ENCODE peak calls at places on chromosomes 3 and 15, in four cellular contexts. G is GM12878, K is SK-N-SH, Q is K562. R is an unnamed sample.

GRCh38 chr3:139534444-139534812 is 5.1 kb downstream of the RBP1 start:
- DNase-seq in G (no peak), K (no peak), Q (no peak), R (no peak)

GRCh38 chr3:81823882-81824395 is 62.5 kb upstream of the GBE1 start:
- DNase-seq in Q (no peak), G (peak; percentile 59), K (no peak), R (no peak)

GRCh38 chr3:159765860-159766294 is 222.8 kb upstream of the IL12A start:
- DNase-seq in Q (no peak), K (peak; percentile 66), G (no peak), R (no peak)

GRCh38 chr3:24519368-24520100 is 24.9 kb upstream of the THRB start:
- DNase-seq in G (peak; percentile 7), Q (peak; percentile 25), K (no peak), R (no peak)

GRCh38 chr3:187783098-187783497 is 37.8 kb upstream of the BCL6 start:
- DNase-seq in G (no peak), Q (no peak), K (no peak), R (no peak)

GRCh38 chr3:99859855-99860254 is 42.2 kb downstream of the CMSS1 start:
- DNase-seq in K (peak; percentile 19), G (no peak), Q (no peak), R (peak; percentile 36)

GRCh38 chr3:189629803-189630455 is 1.3 kb upstream of the TP63 start:
- DNase-seq in Q (no peak), K (no peak), G (no peak), R (no peak)

GRCh38 chr3:41202834-41203345 is 3.6 kb downstream of the CTNNB1 start:
- DNase-seq in K (peak; percentile 49), G (no peak), Q (no peak), R (no peak)

GRCh38 chr15:47718474-47719440 is 1.5 kb downstream of the SEMA6D start:
- DNase-seq in Q (no peak), K (peak; percentile 56), G (no peak), R (no peak)

GRCh38 chr3:63462732-63463131 is 184.6 kb downstream of the SYNPR start:
- DNase-seq in Q (no peak), G (no peak), K (no peak), R (no peak)

GRCh38 chr3:7487763-7488162 is 626.8 kb downstream of the GRM7 start:
- DNase-seq in G (no peak), Q (no peak), K (no peak), R (peak; percentile 7)

GRCh38 chr15:62125763-62126162 is 39.3 kb downstream of the C2CD4B start:
- DNase-seq in Q (peak; percentile 19), K (peak; percentile 36), G (no peak), R (peak; percentile 74)

GRCh38 chr15:61038387-61038786 is 190.7 kb downstream of the RORA start:
- DNase-seq in Q (no peak), G (no peak), K (peak; percentile 13), R (no peak)

GRCh38 chr3:145767909-145768308 is 393.1 kb downstream of the PLOD2 start:
- DNase-seq in K (no peak), G (no peak), Q (no peak), R (no peak)

GRCh38 chr15:50210462-50211264 is 28.7 kb downstream of the SLC27A2 start:
- DNase-seq in K (no peak), Q (no peak), G (no peak), R (no peak)

GRCh38 chr3:152964901-152965609 is 130.1 kb downstream of the P2RY1 start:
- DNase-seq in K (no peak), G (no peak), Q (no peak), R (no peak)

GRCh38 chr3:69084326-69084667 is 440 bp upstream of the ARL6IP5 start:
- DNase-seq in G (no peak), Q (no peak), K (peak; percentile 20), R (no peak)

GRCh38 chr3:124261301-124261700 is 269.4 kb upstream of the ROPN1 start:
- DNase-seq in K (no peak), G (no peak), Q (no peak), R (no peak)

GRCh38 chr15:71760852-71761251 is 49.5 kb upstream of the NR2E3 start:
- DNase-seq in G (no peak), Q (no peak), K (no peak), R (no peak)

DNA sequence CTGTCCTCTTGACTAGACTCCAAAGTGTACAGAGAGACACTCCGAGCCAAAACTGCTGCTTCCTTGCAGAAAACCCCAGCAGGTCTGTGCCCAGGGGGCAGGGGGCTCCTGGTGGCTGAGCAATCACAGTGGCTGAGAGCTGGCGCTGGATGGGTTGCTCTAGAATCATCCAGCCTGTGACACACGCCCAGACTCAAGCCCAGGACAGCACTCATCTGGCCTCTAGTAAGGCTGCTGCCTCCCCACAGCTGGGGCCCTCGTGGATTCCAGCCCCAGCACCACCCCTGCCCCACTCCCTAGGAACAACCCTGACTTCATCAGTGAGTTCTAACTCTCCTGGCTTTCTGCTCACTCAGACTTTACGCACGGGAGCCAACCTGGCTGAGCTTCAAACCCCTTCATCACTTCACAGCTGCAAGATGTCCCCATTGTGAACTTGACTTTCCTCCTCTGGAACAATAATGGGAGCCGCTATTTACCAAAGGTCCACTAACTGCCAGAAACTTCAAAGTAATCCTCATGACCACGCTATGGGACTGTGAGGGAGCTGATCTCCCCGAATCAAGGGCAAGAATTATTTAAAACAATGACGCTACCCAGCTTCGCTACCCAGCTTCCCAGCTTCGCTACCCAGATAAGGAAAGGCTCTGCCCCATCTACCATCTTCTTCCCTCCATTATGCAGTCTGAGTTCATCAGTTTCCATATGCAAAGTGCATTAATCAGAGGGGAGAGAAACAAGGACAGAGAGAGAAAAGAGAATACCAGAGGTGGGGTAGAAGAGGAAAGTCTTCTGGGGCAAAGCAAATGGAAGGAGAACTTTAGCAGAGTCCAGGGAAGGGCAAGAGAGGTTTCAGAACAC is 70.8 kb upstream of the SPATA12 start:
- DNase-seq in Q (no peak), K (no peak), G (no peak), R (no peak)
- TF ChIP-seq EP300 in Q (no peak), K (no peak), G (no peak), R (no peak)

GRCh38 chr3:71345429-71346027 is 238.0 kb downstream of the FOXP1 start:
- DNase-seq in Q (no peak), K (no peak), G (no peak), R (no peak)
- TF ChIP-seq RCOR1 in Q (no peak), K (no peak), G (no peak), R (no peak)

DNA sequence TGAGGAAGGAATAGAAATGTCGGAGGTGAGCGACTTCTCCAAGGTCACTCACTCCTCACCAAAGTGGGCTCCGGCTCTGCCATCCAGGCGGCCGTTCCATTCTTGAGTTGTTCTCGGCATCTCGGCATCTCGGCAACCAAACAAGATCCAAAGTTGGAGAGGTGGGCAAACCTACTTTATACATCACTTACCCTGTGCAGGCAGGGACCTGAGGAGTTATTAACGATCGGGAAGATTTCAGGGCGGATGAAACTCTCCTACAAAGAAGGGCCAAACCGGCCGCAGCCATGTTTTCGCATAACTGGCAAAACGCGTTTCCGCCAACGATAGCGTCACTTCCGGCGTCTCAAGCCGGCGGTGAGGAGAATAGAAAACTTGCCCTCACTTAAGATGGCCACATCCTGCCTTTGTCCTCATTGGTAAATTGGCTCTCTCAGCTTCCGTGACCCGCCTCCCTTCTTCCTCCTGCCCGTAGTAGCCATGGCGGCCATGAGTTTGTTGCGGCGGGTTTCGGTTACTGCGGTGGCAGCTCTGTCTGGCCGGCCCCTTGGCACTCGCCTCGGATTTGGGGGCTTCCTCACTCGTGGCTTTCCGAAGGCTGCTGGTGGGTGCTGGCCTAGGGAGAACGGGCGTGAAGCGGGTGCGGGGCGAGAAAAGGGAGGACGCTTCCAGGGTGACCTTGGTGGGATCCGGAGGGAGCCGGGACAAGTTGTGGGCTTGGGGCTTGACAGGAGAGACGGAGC is at the start of the genes MRPL47 and NDUFB5:
- DNase-seq in Q (peak; percentile 87), G (peak; percentile 90), K (peak; percentile 89), R (peak; percentile 94)
- TF ChIP-seq EP300 in Q (peak; percentile 35), G (no peak), K (no peak), R (no peak)

GRCh38 chr15:34753236-34753894 is 1.4 kb downstream of the GJD2 start:
- DNase-seq in Q (peak; percentile 54), K (no peak), G (no peak), R (no peak)
- TF ChIP-seq RCOR1 in Q (no peak), K (no peak), G (no peak), R (no peak)

DNA sequence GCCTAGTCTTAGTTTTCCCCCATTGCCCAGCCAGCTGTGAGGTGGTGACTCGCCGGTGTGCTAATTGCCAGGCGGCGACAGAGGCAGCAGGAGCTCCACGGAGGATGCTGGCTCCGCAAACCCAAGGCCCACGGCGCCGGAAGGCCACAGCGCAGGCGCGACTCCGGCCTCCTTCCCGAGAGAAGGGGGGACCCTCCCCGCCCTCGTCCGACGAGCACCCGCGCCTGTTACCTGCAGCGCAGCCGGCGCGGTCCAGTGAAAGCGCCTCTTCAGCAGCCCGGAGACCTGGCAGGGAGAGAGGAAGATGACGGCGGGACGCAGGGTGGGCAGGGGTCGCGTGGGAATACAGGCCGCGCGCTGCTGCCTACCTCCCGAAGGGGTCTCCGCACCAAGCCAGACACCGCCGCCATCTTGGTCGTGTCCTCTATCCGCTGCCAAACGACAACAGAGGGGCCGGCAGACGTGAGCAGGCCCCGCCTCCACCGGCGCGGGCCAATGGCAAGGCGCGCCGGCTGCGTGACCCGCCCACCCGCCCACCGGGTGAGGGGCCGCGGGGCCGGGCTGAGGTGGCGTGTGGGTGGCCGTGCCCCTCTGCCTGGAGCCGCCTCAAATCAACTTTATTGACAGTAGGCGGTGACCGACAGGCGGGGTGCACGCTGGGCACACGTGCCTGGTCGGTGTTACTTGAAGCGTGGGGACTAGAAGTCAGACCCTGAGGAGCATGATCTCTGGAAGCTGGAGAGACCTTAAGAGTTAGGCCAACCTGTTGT is at the start of gene PDHB:
- DNase-seq in Q (peak; percentile 93), G (peak; percentile 59), K (peak; percentile 98), R (peak; percentile 83)
- TF ChIP-seq EP300 in Q (no peak), G (no peak), K (no peak), R (no peak)

GRCh38 chr3:191973820-191974219 is 512.9 kb downstream of the PYDC2 start:
- DNase-seq in G (no peak), K (no peak), Q (no peak), R (no peak)
- TF ChIP-seq RCOR1 in G (no peak), K (no peak), Q (no peak), R (no peak)

DNA sequence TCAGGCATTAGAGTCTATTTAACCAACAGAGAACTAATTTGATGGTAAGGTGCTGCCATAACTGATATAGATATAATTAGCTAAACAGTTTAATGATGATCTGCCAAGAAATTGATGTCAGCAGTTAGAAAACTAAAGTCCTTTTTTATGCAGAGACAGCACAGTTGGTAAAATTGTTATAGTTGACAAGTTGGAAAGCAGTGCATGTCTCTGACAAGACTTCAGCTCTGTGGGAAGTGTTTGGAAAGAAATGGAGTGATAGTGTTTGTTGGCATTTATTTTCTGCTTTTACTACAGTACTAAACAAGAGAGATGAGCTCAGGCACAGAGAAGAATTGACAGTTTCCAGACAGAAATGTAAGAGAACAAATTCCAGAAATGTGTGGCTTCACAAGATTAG is 523.5 kb upstream of the BCHE start:
- DNase-seq in K (no peak), G (no peak), Q (no peak), R (no peak)
- TF ChIP-seq EP300 in K (no peak), G (no peak), Q (no peak), R (no peak)

GRCh38 chr3:174329321-174329720 is 529.8 kb upstream of the NAALADL2 start:
- DNase-seq in K (no peak), Q (no peak), G (no peak), R (no peak)
- TF ChIP-seq RCOR1 in K (no peak), Q (no peak), G (no peak), R (no peak)

DNA sequence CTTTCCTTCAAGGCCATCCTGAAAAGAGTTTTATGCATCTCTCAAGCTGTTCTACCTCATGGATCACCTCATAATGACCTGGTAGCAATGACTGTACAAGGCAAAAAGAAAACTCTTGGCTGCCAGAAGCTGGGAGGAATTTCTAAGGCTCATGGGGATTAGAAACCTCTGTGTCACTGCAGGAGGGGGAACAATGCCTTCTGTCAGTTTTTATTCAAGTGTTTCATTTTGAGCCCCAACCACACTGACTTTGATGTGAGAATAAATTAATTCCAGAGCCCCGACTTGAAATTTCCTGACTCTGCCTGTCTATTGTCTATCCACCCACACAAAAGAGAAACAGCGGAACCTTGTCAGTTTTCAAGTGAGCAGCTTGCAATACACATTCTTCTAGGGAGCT is 58.7 kb upstream of the MRPL3 start:
- DNase-seq in G (no peak), Q (no peak), K (no peak), R (no peak)
- TF ChIP-seq EP300 in G (no peak), Q (no peak), K (no peak), R (no peak)

R was measured in A549.